ENCODE peak calls at places on chromosome 1, in seven cellular contexts. M is cardiac muscle cell; J is RWPE1; W is activated CD4-positive, alpha-beta T cell treated with anti-CD3 and anti-CD28 coated beads, Interleukin-2, amount 10 ng/mL, durations not matched to agents 7 days and 5 days; F is activated T-cell treated with anti-CD3 and anti-CD28 coated beads, Interleukin-2, amount 50 U/mL, for 72 hours; Q is astrocyte; A is OCI-M1. N is an unnamed sample.

GRCh38 chr1:69504730-69505252 is 62.9 kb upstream of the LRRC7 start:
- DNase-seq in M (no peak), J (no peak), W (no peak), F (no peak), Q (no peak), A (peak), N (peak)

GRCh38 chr1:28981170-28981569 is 66.8 kb downstream of the EPB41 start:
- DNase-seq in M (no peak), J (no peak), W (no peak), F (no peak), Q (no peak), A (no peak), N (no peak)

GRCh38 chr1:71638081-71638766 is 557.4 kb upstream of the ZRANB2 start:
- DNase-seq in M (no peak), J (no peak), W (no peak), F (no peak), Q (peak), A (no peak), N (no peak)

GRCh38 chr1:2233997-2234761 is 6.1 kb downstream of the SKI start:
- DNase-seq in M (no peak), J (peak), W (peak), F (peak), Q (peak), A (peak), N (no peak)

GRCh38 chr1:117026361-117026760 is 24.8 kb downstream of the CD101 start:
- DNase-seq in M (no peak), J (no peak), W (no peak), F (no peak), Q (peak), A (no peak), N (no peak)

GRCh38 chr1:36733748-36734147 is 251.0 kb upstream of the CSF3R start:
- DNase-seq in M (no peak), J (no peak), W (no peak), F (no peak), Q (no peak), A (no peak), N (no peak)

GRCh38 chr1:27542463-27543273 is 52.7 kb upstream of the WASF2 start:
- DNase-seq in M (peak), J (peak), W (no peak), F (peak), Q (peak), A (peak), N (no peak)

GRCh38 chr1:207863893-207864535 is 46.9 kb downstream of the CD34 start:
- DNase-seq in M (no peak), J (no peak), W (peak), F (peak), Q (no peak), A (no peak), N (peak)

GRCh38 chr1:114558548-114558947 is 22.9 kb downstream of the BCAS2 start:
- DNase-seq in M (peak), J (peak), W (no peak), F (no peak), Q (no peak), A (peak), N (no peak)

GRCh38 chr1:193525917-193526710 is 339.7 kb upstream of the B3GALT2 start:
- DNase-seq in M (no peak), J (no peak), W (no peak), F (no peak), Q (no peak), A (no peak), N (peak)

GRCh38 chr1:81551942-81552341 is 248.8 kb upstream of the ADGRL2 start:
- DNase-seq in M (no peak), J (no peak), W (no peak), F (no peak), Q (peak), A (no peak), N (no peak)

GRCh38 chr1:223144914-223145313 is 1.9 kb upstream of the TLR5 start:
- DNase-seq in M (no peak), J (no peak), W (no peak), F (no peak), Q (no peak), A (no peak), N (no peak)

GRCh38 chr1:37958690-37959089 is 11.8 kb upstream of the INPP5B start:
- DNase-seq in M (no peak), J (no peak), W (no peak), F (no peak), Q (peak), A (no peak), N (no peak)

GRCh38 chr1:21280482-21280881 is 9.8 kb downstream of the ECE1 start:
- DNase-seq in M (no peak), J (no peak), W (no peak), F (no peak), Q (no peak), A (no peak), N (no peak)

GRCh38 chr1:116569776-116570357 is 959 bp downstream of the CD58 start:
- DNase-seq in M (no peak), J (no peak), W (peak), F (peak), Q (peak), A (no peak), N (no peak)

GRCh38 chr1:35031103-35031452 is 667 bp downstream of the ZMYM6 start:
- DNase-seq in M (peak), J (peak), W (peak), F (peak), Q (peak), A (no peak), N (peak)

N was measured in MM.1S.